ENCODE peak calls at places on chromosomes 13 and 19, in five cellular contexts. R, I, X, G and O are unnamed samples.
A peak's percentile ranks its signal among the peaks of the same experiment; 100 is the strongest.

GRCh38 chr19:1151917-1152601 is 22.0 kb downstream of the SBNO2 start:
- DNase-seq in R (no peak), I (no peak), X (no peak), G (no peak), O (no peak)

GRCh38 chr13:32323912-32324311 is 8.6 kb downstream of the BRCA2 start:
- DNase-seq in R (no peak), I (no peak), X (no peak), G (peak; percentile 81), O (peak; percentile 62)

GRCh38 chr13:83350569-83350968 is 531.7 kb downstream of the SLITRK1 start:
- DNase-seq in R (no peak), I (no peak), X (no peak), G (peak; percentile 47), O (peak; percentile 35)

GRCh38 chr19:48842744-48843162 is 6.5 kb upstream of the HSD17B14 start:
- DNase-seq in R (peak; percentile 47), I (peak; percentile 83), X (peak; percentile 76), G (peak; percentile 19), O (peak; percentile 63)

GRCh38 chr13:99812611-99813010 is 159.0 kb downstream of the ZIC5 start:
- DNase-seq in R (no peak), I (no peak), X (no peak), G (peak; percentile 71), O (peak; percentile 37)

GRCh38 chr19:54424201-54424600 is 8.9 kb downstream of the TTYH1 start:
- DNase-seq in R (no peak), I (no peak), X (no peak), G (no peak), O (no peak)

GRCh38 chr19:13995017-13995728 is 10.9 kb downstream of the RFX1 start:
- DNase-seq in R (no peak), I (no peak), X (no peak), G (no peak), O (no peak)

GRCh38 chr19:12230751-12231733 is 63.6 kb downstream of the ZNF44 start:
- DNase-seq in R (no peak), I (no peak), X (no peak), G (no peak), O (no peak)

GRCh38 chr13:79128158-79128557 is 277.9 kb downstream of the RBM26 start:
- DNase-seq in R (no peak), I (no peak), X (peak; percentile 7), G (peak; percentile 74), O (peak; percentile 54)

GRCh38 chr13:21014666-21015170 is 46.7 kb downstream of the LATS2 start:
- DNase-seq in R (no peak), I (no peak), X (peak; percentile 45), G (peak; percentile 88), O (peak; percentile 90)

GRCh38 chr13:40164137-40164536 is 502.3 kb downstream of the FOXO1 start:
- DNase-seq in R (no peak), I (no peak), X (peak; percentile 36), G (no peak), O (peak; percentile 69)

GRCh38 chr13:106565127-106565775 is 2.7 kb downstream of the ARGLU1 start:
- DNase-seq in R (no peak), I (no peak), X (no peak), G (no peak), O (no peak)

GRCh38 chr19:48484247-48484893 is 15.2 kb downstream of the CYTH2 start:
- DNase-seq in R (no peak), I (no peak), X (no peak), G (no peak), O (no peak)

GRCh38 chr19:30521937-30522336 is 149.8 kb downstream of the ZNF536 start:
- DNase-seq in R (no peak), I (no peak), X (no peak), G (no peak), O (no peak)

GRCh38 chr13:102729560-102730275 is 34.9 kb upstream of the METTL21C start:
- DNase-seq in R (no peak), I (no peak), X (no peak), G (peak; percentile 67), O (peak; percentile 87)

GRCh38 chr19:19064811-19065745 is 1.3 kb downstream of the SLC25A42 start:
- DNase-seq in R (no peak), I (no peak), X (no peak), G (no peak), O (peak; percentile 22)

GRCh38 chr13:42384265-42384664 is 112.3 kb downstream of the AKAP11 start:
- DNase-seq in R (no peak), I (no peak), X (peak; percentile 66), G (peak; percentile 18), O (peak; percentile 43)

GRCh38 chr19:40592170-40592569 is 9.0 kb upstream of the LTBP4 start:
- DNase-seq in R (no peak), I (no peak), X (no peak), G (peak; percentile 78), O (peak; percentile 90)

GRCh38 chr13:102395174-102395573 is 6.7 kb downstream of the FGF14 start:
- DNase-seq in R (no peak), I (no peak), X (no peak), G (no peak), O (no peak)

GRCh38 chr19:46862504-46862835 is 1.7 kb downstream of the ARHGAP35 start:
- DNase-seq in R (no peak), I (no peak), X (no peak), G (no peak), O (no peak)

GRCh38 chr19:55372316-55373081 is 2.2 kb upstream of the IL11 start:
- DNase-seq in R (no peak), I (no peak), X (peak; percentile 56), G (peak; percentile 61), O (no peak)

GRCh38 chr19:51417107-51417806 is at the start of gene SIGLEC10:
- DNase-seq in R (peak; percentile 56), I (no peak), X (no peak), G (no peak), O (peak; percentile 7)

GRCh38 chr13:101875717-101876393 is 423.4 kb downstream of the ITGBL1 start:
- DNase-seq in R (no peak), I (peak; percentile 23), X (peak; percentile 41), G (peak; percentile 89), O (peak; percentile 97)

GRCh38 chr19:15181394-15181793 is 19.4 kb downstream of the NOTCH3 start:
- DNase-seq in R (no peak), I (no peak), X (no peak), G (no peak), O (no peak)

GRCh38 chr19:48738557-48739399 is 1.6 kb downstream of the RASIP1 start:
- DNase-seq in R (peak; percentile 94), I (peak; percentile 78), X (peak; percentile 98), G (peak; percentile 71), O (peak; percentile 82)

GRCh38 chr13:24865158-24865557 is 101.2 kb downstream of the RNF17 start:
- DNase-seq in R (no peak), I (no peak), X (no peak), G (no peak), O (peak; percentile 42)

GRCh38 chr13:100728201-100728600 is 53.6 kb upstream of the TMTC4 start:
- DNase-seq in R (no peak), I (no peak), X (no peak), G (no peak), O (no peak)

GRCh38 chr19:44356383-44357111 is at the start of gene ZNF112:
- DNase-seq in R (peak; percentile 92), I (peak; percentile 82), X (peak; percentile 93), G (peak; percentile 93), O (peak; percentile 93)

DNA sequence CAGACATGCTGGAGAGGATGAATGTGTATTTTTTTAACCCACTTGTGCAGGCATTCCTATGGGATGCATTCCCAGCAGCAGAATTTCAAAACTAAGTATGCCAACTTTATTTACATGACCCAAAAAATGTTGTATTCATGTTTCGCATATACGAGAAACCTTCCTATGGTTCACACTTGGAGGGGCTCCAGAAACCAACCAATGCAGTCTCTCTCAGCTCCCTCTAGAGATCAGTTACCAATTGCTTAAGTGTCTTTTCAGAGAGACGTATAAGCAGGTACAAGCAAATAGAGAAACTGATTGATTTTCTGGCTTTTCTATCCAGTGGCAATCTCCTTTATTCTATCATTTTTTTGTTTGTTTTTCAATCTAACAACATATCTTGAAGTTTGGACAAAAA is 5.5 kb upstream of the PTOV1 start:
- DNase-seq in R (no peak), I (no peak), X (no peak), G (no peak), O (peak; percentile 59)
- TF ChIP-seq CTCF in R (no peak), I (no peak), X (no peak), G (peak; percentile 19), O (peak; percentile 44)

GRCh38 chr19:50356691-50357177 is 8.7 kb downstream of the NAPSA start:
- DNase-seq in R (no peak), I (no peak), X (no peak), G (no peak), O (no peak)
- H3K4me3 ChIP-seq in R (no peak overlapping the region), I (no peak overlapping the region), X (no peak overlapping the region), G (no peak overlapping the region), O (no peak overlapping the region)

GRCh38 chr19:34426096-34426661 is 2.0 kb upstream of the UBA2 start:
- DNase-seq in R (no peak), I (no peak), X (no peak), G (no peak), O (no peak)
- TF ChIP-seq CTCF in R (no peak), I (no peak), X (no peak), G (no peak), O (no peak)

GRCh38 chr13:111531505-111531904 is 211.1 kb downstream of the TEX29 start:
- DNase-seq in R (no peak), I (no peak), X (peak; percentile 46), G (no peak), O (peak; percentile 20)

GRCh38 chr13:111536239-111536638 is 215.8 kb downstream of the TEX29 start:
- DNase-seq in R (no peak), I (no peak), X (no peak), G (no peak), O (no peak)

GRCh38 chr13:111532111-111532510 is 211.7 kb downstream of the TEX29 start:
- DNase-seq in R (no peak), I (no peak), X (no peak), G (no peak), O (no peak)

GRCh38 chr13:111534646-111535461 is 214.4 kb downstream of the TEX29 start:
- DNase-seq in R (no peak), I (no peak), X (no peak), G (no peak), O (no peak)

DNA sequence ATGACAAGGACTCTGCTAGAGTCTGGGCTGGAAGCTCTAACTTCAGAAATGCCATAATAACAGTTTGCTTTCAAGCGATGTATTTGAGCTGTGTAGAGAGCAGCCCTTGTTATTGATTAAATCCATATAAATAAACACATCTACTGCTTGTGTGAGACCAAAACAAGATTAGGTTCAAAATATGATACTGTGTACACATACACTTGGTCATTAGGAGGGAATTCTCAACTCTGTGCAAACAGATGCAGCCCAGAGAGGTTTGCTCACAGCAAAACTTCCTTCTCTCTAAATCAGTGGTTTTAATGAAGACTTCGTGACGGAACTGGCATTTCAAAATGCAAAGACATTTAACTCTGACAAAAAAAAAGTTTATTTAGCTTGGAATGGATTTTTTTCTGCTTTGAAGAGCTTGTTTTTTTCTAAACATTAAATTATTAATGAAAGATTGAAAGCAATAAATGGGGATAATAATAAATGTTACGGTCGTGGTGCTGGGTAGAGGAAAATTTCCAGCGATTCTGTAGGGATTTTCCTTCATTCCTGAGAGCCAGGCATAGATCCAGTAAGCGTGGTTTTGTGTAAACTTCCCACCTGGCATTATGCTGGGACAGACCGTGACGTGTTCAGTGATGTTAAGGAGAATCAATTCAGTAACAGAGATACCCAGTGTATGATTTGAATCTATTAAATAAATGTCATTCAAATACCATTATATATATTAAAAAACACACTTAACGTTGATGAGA is 213.6 kb downstream of the TEX29 start:
- DNase-seq in R (no peak), I (no peak), X (no peak), G (no peak), O (no peak)
- H3K4me3 ChIP-seq in R (no peak overlapping the region), I (no peak overlapping the region), X (no peak overlapping the region), G (no peak overlapping the region), O (no peak overlapping the region)